ENCODE peak calls at places on chromosome X, in nine cellular contexts. B is naive thymus-derived CD4-positive, alpha-beta T cell; N is aorta; Y is CD4-positive, alpha-beta memory T cell; G is upper lobe of left lung; Q is heart left ventricle; D is PC-3; K is ovary; P is tibial artery. A is an unnamed sample.

GRCh38 chrX:54043696-54044125 is 562 bp downstream of the PHF8 start:
- DNase-seq in B (no peak), N (no peak), Y (no peak), G (peak; percentile 89), Q (peak; percentile 74), D (peak; percentile 33), K (no peak), P (no peak), A (peak; percentile 40)

GRCh38 chrX:155215443-155216178 is 649 bp upstream of the VBP1 start:
- DNase-seq in B (no peak), N (no peak), Y (no peak), G (no peak), Q (no peak), D (no peak), K (no peak), P (no peak), A (no peak)

GRCh38 chrX:54483946-54484345 is 12.1 kb downstream of the FGD1 start:
- DNase-seq in B (no peak), N (no peak), Y (no peak), G (no peak), Q (no peak), D (no peak), K (no peak), P (no peak), A (no peak)

GRCh38 chrX:68292471-68292870 is 140.8 kb downstream of the OPHN1 start:
- DNase-seq in B (no peak), N (no peak), Y (no peak), G (no peak), Q (no peak), D (peak; percentile 22), K (no peak), P (no peak), A (no peak)

GRCh38 chrX:50721771-50722521 is 92.0 kb downstream of the SHROOM4 start:
- DNase-seq in B (no peak), N (no peak), Y (no peak), G (no peak), Q (no peak), D (no peak), K (no peak), P (no peak), A (no peak)

GRCh38 chrX:16892504-16893362 is 22.6 kb upstream of the RBBP7 start:
- DNase-seq in B (peak; percentile 39), N (peak; percentile 71), Y (peak; percentile 55), G (no peak), Q (no peak), D (peak; percentile 85), K (peak; percentile 59), P (peak; percentile 72), A (peak; percentile 69)

GRCh38 chrX:40108084-40108958 is 10.6 kb upstream of the BCOR start:
- DNase-seq in B (no peak), N (peak; percentile 87), Y (no peak), G (peak; percentile 87), Q (no peak), D (peak; percentile 62), K (peak; percentile 60), P (peak; percentile 84), A (no peak)

GRCh38 chrX:19544693-19545305 is 29.5 kb upstream of the MAP3K15 start:
- DNase-seq in B (peak; percentile 25), N (no peak), Y (peak; percentile 39), G (no peak), Q (no peak), D (peak; percentile 76), K (no peak), P (no peak), A (peak; percentile 44)

GRCh38 chrX:153387345-153387744 is 13.8 kb downstream of the PNMA6E start:
- DNase-seq in B (no peak), N (no peak), Y (no peak), G (no peak), Q (no peak), D (no peak), K (no peak), P (no peak), A (no peak)

GRCh38 chrX:103919336-103919682 is 43.1 kb upstream of the TMSB15B start:
- DNase-seq in B (peak; percentile 22), N (no peak), Y (peak; percentile 30), G (no peak), Q (no peak), D (peak; percentile 58), K (no peak), P (no peak), A (peak; percentile 57)

GRCh38 chrX:151516538-151517187 is 46.8 kb upstream of the PASD1 start:
- DNase-seq in B (no peak), N (no peak), Y (no peak), G (peak; percentile 22), Q (no peak), D (no peak), K (no peak), P (no peak), A (no peak)

GRCh38 chrX:97330150-97330549 is 446.4 kb downstream of the RPA4 start:
- DNase-seq in B (no peak), N (no peak), Y (no peak), G (no peak), Q (no peak), D (no peak), K (no peak), P (no peak), A (no peak)

GRCh38 chrX:65516756-65517155 is 17.8 kb downstream of the LAS1L start:
- DNase-seq in B (no peak), N (no peak), Y (no peak), G (no peak), Q (no peak), D (no peak), K (no peak), P (no peak), A (no peak)

GRCh38 chrX:111581086-111581485 is 69.6 kb downstream of the SERTM2 start:
- DNase-seq in B (no peak), N (no peak), Y (no peak), G (no peak), Q (no peak), D (no peak), K (no peak), P (no peak), A (no peak)

GRCh38 chrX:39843318-39843717 is 254.4 kb downstream of the BCOR start:
- DNase-seq in B (no peak), N (no peak), Y (no peak), G (no peak), Q (no peak), D (no peak), K (no peak), P (no peak), A (no peak)

GRCh38 chrX:83845397-83845796 is 15.5 kb upstream of the CYLC1 start:
- DNase-seq in B (no peak), N (no peak), Y (peak; percentile 12), G (no peak), Q (no peak), D (peak; percentile 50), K (no peak), P (no peak), A (no peak)

GRCh38 chrX:150038977-150039599 is 100.8 kb upstream of the EOLA2 start:
- DNase-seq in B (no peak), N (no peak), Y (no peak), G (no peak), Q (no peak), D (peak; percentile 49), K (no peak), P (no peak), A (no peak)

GRCh38 chrX:47171996-47172395 is 21.6 kb upstream of the UBA1 start:
- DNase-seq in B (no peak), N (no peak), Y (no peak), G (no peak), Q (no peak), D (no peak), K (peak; percentile 1), P (no peak), A (no peak)

GRCh38 chrX:15749642-15750610 is 11.9 kb downstream of the CA5B start:
- DNase-seq in B (no peak), N (no peak), Y (peak; percentile 53), G (no peak), Q (no peak), D (no peak), K (no peak), P (peak; percentile 68), A (no peak)

GRCh38 chrX:150712619-150713018 is 19.4 kb downstream of the MTMR1 start:
- DNase-seq in B (no peak), N (no peak), Y (no peak), G (no peak), Q (no peak), D (no peak), K (no peak), P (no peak), A (no peak)

GRCh38 chrX:96372313-96373046 is 312.2 kb upstream of the DIAPH2 start:
- DNase-seq in B (no peak), N (no peak), Y (peak; percentile 1), G (no peak), Q (no peak), D (peak; percentile 75), K (no peak), P (no peak), A (no peak)

GRCh38 chrX:119238557-119238956 is 2.5 kb downstream of the PGRMC1 start:
- DNase-seq in B (no peak), N (no peak), Y (no peak), G (no peak), Q (no peak), D (peak; percentile 26), K (no peak), P (no peak), A (no peak)
- H3K36me3 ChIP-seq in B (no peaks in the 10 kb centered on the region), N (no peaks in the 10 kb centered on the region), Y (peaks cover 7% of the 10 kb centered on the region), G (no peaks in the 10 kb centered on the region), Q (no peaks in the 10 kb centered on the region), D (peaks cover 30% of the 10 kb centered on the region), K (no peaks in the 10 kb centered on the region), P (peaks cover 1% of the 10 kb centered on the region), A (peaks cover 42% of the 10 kb centered on the region)

GRCh38 chrX:38365939-38366338 is 13.5 kb downstream of the OTC start:
- DNase-seq in B (no peak), N (no peak), Y (no peak), G (no peak), Q (no peak), D (no peak), K (no peak), P (no peak), A (no peak)
- H3K27ac ChIP-seq in B (no peak overlapping the region), N (no peak overlapping the region), Y (no peak overlapping the region), G (no peak overlapping the region), Q (no peak overlapping the region), D (no peak overlapping the region), K (no peak overlapping the region), P (no peak overlapping the region), A (no peak overlapping the region)

GRCh38 chrX:2855761-2856160 is 27.0 kb downstream of the GYG2 start:
- DNase-seq in B (no peak), N (no peak), Y (no peak), G (no peak), Q (no peak), D (no peak), K (no peak), P (no peak), A (no peak)
- H3K36me3 ChIP-seq in B (no peaks in the 10 kb centered on the region), N (no peaks in the 10 kb centered on the region), Y (no peaks in the 10 kb centered on the region), G (no peaks in the 10 kb centered on the region), Q (no peaks in the 10 kb centered on the region), D (no peaks in the 10 kb centered on the region), K (no peaks in the 10 kb centered on the region), P (no peaks in the 10 kb centered on the region), A (no peaks in the 10 kb centered on the region)

DNA sequence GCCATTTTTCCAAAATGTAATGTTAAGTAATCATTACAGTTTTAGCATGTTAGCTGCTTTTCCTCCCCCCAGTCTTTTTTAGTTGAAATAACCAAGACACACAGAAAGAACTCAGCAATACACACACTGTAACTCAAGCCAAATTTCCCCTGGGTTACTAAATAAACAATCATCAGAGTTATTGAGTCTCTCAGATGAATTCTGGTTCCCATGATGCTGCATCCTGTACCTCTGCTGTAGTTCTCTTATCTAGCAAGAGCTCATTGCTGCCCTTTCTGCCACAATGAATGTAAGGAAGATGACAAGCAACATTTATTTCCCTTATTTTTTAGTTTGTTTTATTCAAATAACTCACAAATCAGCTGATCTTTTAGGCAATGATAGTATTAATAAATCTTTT is 185.1 kb downstream of the ARHGAP6 start:
- DNase-seq in B (no peak), N (no peak), Y (no peak), G (no peak), Q (no peak), D (no peak), K (no peak), P (no peak), A (no peak)
- H3K27ac ChIP-seq in B (no peak overlapping the region), N (no peak overlapping the region), Y (no peak overlapping the region), G (no peak overlapping the region), Q (no peak overlapping the region), D (no peak overlapping the region), K (no peak overlapping the region), P (no peak overlapping the region), A (no peak overlapping the region)

A was measured in DND-41.